ENCODE peak calls at places on chromosomes 3 and 15, in eight cellular contexts. One of them, this sample, is unnamed.

GRCh38 chr3:51580418-51580817 is 41.9 kb downstream of the RAD54L2 start:
- DNase-seq in sigmoid colon: no peak
- DNase-seq in neural progenitor cell: no peak
- DNase-seq in suprapubic skin: no peak
- DNase-seq in breast epithelium: no peak
- DNase-seq in thoracic aorta: no peak
- DNase-seq in fibroblast of mammary gland: no peak
- DNase-seq in fibroblast of pulmonary artery: no peak
- DNase-seq in this sample: no peak

GRCh38 chr3:183698760-183699159 is 1.2 kb downstream of the YEATS2 start:
- DNase-seq in breast epithelium: no peak
- DNase-seq in fibroblast of pulmonary artery: peak; percentile 40
- DNase-seq in neural progenitor cell: peak; percentile 36
- DNase-seq in thoracic aorta: no peak
- DNase-seq in sigmoid colon: no peak
- DNase-seq in fibroblast of mammary gland: peak; percentile 43
- DNase-seq in suprapubic skin: no peak
- DNase-seq in this sample: peak; percentile 36

GRCh38 chr3:124767691-124768090 is 37.4 kb downstream of the UMPS start:
- DNase-seq in neural progenitor cell: no peak
- DNase-seq in fibroblast of mammary gland: no peak
- DNase-seq in thoracic aorta: no peak
- DNase-seq in fibroblast of pulmonary artery: no peak
- DNase-seq in sigmoid colon: no peak
- DNase-seq in suprapubic skin: no peak
- DNase-seq in breast epithelium: no peak
- DNase-seq in this sample: no peak

GRCh38 chr3:194928831-194929594 is 243.3 kb downstream of the FAM43A start:
- DNase-seq in breast epithelium: no peak
- DNase-seq in fibroblast of mammary gland: peak; percentile 80
- DNase-seq in suprapubic skin: no peak
- DNase-seq in sigmoid colon: no peak
- DNase-seq in fibroblast of pulmonary artery: peak; percentile 27
- DNase-seq in thoracic aorta: no peak
- DNase-seq in neural progenitor cell: peak; percentile 33
- DNase-seq in this sample: no peak

GRCh38 chr3:194034556-194035336 is 101.2 kb upstream of the HES1 start:
- DNase-seq in thoracic aorta: no peak
- DNase-seq in sigmoid colon: no peak
- DNase-seq in fibroblast of pulmonary artery: no peak
- DNase-seq in suprapubic skin: no peak
- DNase-seq in breast epithelium: no peak
- DNase-seq in neural progenitor cell: no peak
- DNase-seq in fibroblast of mammary gland: no peak
- DNase-seq in this sample: no peak

GRCh38 chr3:87161486-87161885 is 65.6 kb upstream of the CHMP2B start:
- DNase-seq in fibroblast of mammary gland: no peak
- DNase-seq in sigmoid colon: no peak
- DNase-seq in thoracic aorta: no peak
- DNase-seq in suprapubic skin: no peak
- DNase-seq in neural progenitor cell: no peak
- DNase-seq in fibroblast of pulmonary artery: no peak
- DNase-seq in breast epithelium: no peak
- DNase-seq in this sample: no peak

GRCh38 chr15:74322558-74323180 is 44.8 kb downstream of the CYP11A1 start:
- DNase-seq in breast epithelium: peak; percentile 56
- DNase-seq in fibroblast of pulmonary artery: peak; percentile 72
- DNase-seq in suprapubic skin: no peak
- DNase-seq in thoracic aorta: no peak
- DNase-seq in neural progenitor cell: peak; percentile 84
- DNase-seq in sigmoid colon: peak; percentile 82
- DNase-seq in fibroblast of mammary gland: peak; percentile 57
- DNase-seq in this sample: peak; percentile 57

GRCh38 chr15:43541785-43542184 is 24.4 kb downstream of the MAP1A start:
- DNase-seq in thoracic aorta: no peak
- DNase-seq in neural progenitor cell: no peak
- DNase-seq in breast epithelium: no peak
- DNase-seq in sigmoid colon: no peak
- DNase-seq in fibroblast of mammary gland: peak; percentile 63
- DNase-seq in suprapubic skin: no peak
- DNase-seq in fibroblast of pulmonary artery: peak; percentile 52
- DNase-seq in this sample: no peak

GRCh38 chr3:151873433-151873832 is at the start of gene SUCNR1:
- DNase-seq in fibroblast of pulmonary artery: no peak
- DNase-seq in breast epithelium: no peak
- DNase-seq in suprapubic skin: no peak
- DNase-seq in sigmoid colon: no peak
- DNase-seq in neural progenitor cell: no peak
- DNase-seq in thoracic aorta: no peak
- DNase-seq in fibroblast of mammary gland: no peak
- DNase-seq in this sample: no peak

GRCh38 chr15:91128028-91128427 is 28.0 kb downstream of the SV2B start:
- DNase-seq in fibroblast of mammary gland: peak; percentile 1
- DNase-seq in fibroblast of pulmonary artery: no peak
- DNase-seq in suprapubic skin: no peak
- DNase-seq in neural progenitor cell: no peak
- DNase-seq in breast epithelium: no peak
- DNase-seq in thoracic aorta: no peak
- DNase-seq in sigmoid colon: no peak
- DNase-seq in this sample: no peak

DNA sequence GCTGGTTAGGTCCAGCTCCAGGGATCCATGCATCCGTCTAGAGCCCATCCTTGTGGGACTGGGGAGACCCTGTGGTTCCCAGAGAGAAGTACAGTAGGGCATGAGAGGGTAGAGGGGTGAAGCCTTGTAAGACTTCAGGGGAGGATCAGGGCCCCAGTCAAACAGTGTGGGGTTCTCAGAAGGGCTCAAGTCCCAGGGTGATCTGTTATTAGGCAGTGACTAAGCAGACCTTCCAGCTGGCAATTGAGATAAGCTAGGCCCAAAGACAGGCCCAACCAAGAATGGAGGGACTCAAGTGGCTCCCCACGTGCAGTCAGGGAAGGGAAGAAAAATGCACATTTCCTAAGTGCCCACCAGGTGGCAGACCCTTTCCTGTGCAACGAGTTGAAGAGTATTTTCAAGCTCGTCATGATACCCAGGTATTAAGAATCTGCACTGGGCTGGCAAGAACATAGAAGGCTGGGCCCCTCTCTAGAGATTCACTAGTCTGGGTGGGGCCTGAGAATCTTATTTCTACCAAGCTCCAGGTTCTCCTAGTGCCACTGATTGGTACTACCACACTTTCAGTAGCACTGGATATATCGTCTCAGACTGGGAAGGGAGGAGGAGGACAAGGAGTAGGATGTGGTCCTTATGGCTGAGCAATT is 240.8 kb downstream of the NR1D2 start:
- DNase-seq in sigmoid colon: no peak
- DNase-seq in neural progenitor cell: peak; percentile 75
- DNase-seq in thoracic aorta: no peak
- DNase-seq in fibroblast of mammary gland: peak; percentile 82
- DNase-seq in fibroblast of pulmonary artery: peak; percentile 84
- DNase-seq in breast epithelium: no peak
- DNase-seq in suprapubic skin: no peak
- DNase-seq in this sample: peak; percentile 62
- H3K4me3 ChIP-seq in sigmoid colon: no peak overlapping the region
- H3K4me3 ChIP-seq in neural progenitor cell: no peak overlapping the region
- H3K4me3 ChIP-seq in thoracic aorta: no peak overlapping the region
- H3K4me3 ChIP-seq in fibroblast of mammary gland: no peak overlapping the region
- H3K4me3 ChIP-seq in fibroblast of pulmonary artery: no peak overlapping the region
- H3K4me3 ChIP-seq in breast epithelium: no peak overlapping the region
- H3K4me3 ChIP-seq in suprapubic skin: no peak overlapping the region
- H3K4me3 ChIP-seq in this sample: no peak overlapping the region

DNA sequence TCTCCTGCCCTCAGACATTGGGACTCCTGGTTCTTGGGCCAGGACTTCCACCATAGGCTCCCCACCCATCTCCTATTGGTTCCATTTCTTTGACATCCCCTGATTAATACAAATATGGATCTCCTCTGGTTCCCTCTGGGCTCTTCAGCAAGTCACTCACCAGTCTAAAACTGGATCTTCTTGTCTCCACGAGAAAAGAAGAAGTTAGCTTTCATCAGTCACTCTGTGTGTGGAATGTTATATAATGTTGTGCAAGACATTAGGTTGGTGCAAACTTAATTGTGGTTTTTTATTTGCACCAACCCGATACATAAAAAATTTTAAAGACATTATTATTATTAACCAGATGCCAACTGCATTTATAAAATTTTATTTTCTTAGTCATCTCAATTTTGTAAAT is 35.3 kb upstream of the IL12A start:
- DNase-seq in neural progenitor cell: no peak
- DNase-seq in thoracic aorta: no peak
- DNase-seq in sigmoid colon: no peak
- DNase-seq in suprapubic skin: no peak
- DNase-seq in fibroblast of mammary gland: no peak
- DNase-seq in breast epithelium: no peak
- DNase-seq in fibroblast of pulmonary artery: no peak
- DNase-seq in this sample: no peak
- TF ChIP-seq CTCF in neural progenitor cell: no peak
- TF ChIP-seq CTCF in thoracic aorta: no peak
- TF ChIP-seq CTCF in sigmoid colon: no peak
- TF ChIP-seq CTCF in suprapubic skin: no peak
- TF ChIP-seq CTCF in fibroblast of mammary gland: no peak
- TF ChIP-seq CTCF in breast epithelium: no peak
- TF ChIP-seq CTCF in fibroblast of pulmonary artery: no peak
- TF ChIP-seq CTCF in this sample: no peak

DNA sequence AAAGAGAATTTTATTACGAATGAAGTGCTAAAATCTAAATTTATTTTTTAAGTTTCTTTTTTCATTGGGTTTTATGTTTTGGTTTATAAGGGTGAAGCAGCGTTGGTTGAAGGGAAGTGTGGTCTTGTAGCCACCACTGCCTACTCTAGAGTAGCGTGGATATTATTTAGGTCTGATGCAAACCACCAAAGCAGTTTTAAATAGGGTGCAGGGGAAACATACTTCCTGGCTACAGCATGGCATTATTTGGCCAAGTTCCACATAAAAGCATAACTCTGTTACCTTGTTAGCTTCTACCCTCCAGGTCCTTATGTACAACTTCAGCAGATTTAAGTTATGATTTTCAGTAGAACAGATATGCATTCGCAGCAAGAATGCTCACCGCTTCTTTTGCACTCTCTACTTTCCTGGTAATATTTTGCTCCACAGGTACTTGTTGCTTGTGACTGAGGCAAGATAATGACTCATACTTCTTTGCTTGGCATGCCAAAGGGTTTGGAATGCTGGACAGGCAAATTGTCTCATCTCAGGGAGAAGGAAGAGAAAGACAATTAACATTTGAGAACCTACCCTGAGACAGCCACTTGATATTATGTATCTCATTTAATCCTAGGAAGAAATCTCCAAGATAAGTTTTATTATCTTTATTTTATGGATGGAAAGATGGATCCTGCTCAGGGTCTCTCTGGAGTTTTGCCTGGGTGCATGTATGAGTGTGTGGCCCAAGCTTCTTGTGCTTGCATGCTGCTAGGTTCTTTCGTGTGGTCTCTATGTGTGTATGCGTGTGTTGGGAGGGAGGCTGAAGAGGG is 5.4 kb downstream of the TGFBR2 start:
- DNase-seq in fibroblast of pulmonary artery: peak; percentile 62
- DNase-seq in sigmoid colon: no peak
- DNase-seq in thoracic aorta: no peak
- DNase-seq in neural progenitor cell: no peak
- DNase-seq in fibroblast of mammary gland: peak; percentile 68
- DNase-seq in suprapubic skin: no peak
- DNase-seq in breast epithelium: no peak
- DNase-seq in this sample: no peak
- H3K4me3 ChIP-seq in fibroblast of pulmonary artery: peak overlapping the region; percentile 15
- H3K4me3 ChIP-seq in sigmoid colon: peak overlapping the region; percentile 95
- H3K4me3 ChIP-seq in thoracic aorta: peak overlapping the region; percentile 48
- H3K4me3 ChIP-seq in neural progenitor cell: no peak overlapping the region
- H3K4me3 ChIP-seq in fibroblast of mammary gland: peak overlapping the region; percentile 5
- H3K4me3 ChIP-seq in suprapubic skin: peak overlapping the region; percentile 86
- H3K4me3 ChIP-seq in breast epithelium: peak overlapping the region; percentile 93
- H3K4me3 ChIP-seq in this sample: no peak overlapping the region

DNA sequence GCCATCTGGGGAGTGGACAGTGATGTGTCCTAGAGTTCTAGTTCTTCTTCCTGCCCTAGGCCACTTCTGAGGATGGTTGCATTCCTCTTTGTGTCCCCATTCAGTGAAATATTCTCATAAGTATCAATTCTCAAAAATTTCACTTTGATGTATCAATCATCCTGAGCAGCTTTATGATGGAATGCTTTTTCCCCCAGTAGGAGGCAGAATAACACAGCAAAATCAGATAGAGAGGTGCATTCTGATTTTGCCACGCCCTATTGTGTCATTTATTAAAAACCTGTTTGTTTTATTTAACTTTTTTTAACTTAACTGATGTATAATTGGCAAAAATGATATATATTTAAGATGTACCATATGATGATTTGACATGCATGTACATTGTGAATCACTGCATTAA is 656.0 kb upstream of the GRM7 start:
- DNase-seq in thoracic aorta: no peak
- DNase-seq in sigmoid colon: no peak
- DNase-seq in suprapubic skin: no peak
- DNase-seq in fibroblast of pulmonary artery: no peak
- DNase-seq in breast epithelium: no peak
- DNase-seq in fibroblast of mammary gland: no peak
- DNase-seq in neural progenitor cell: no peak
- DNase-seq in this sample: no peak
- TF ChIP-seq CTCF in thoracic aorta: no peak
- TF ChIP-seq CTCF in sigmoid colon: no peak
- TF ChIP-seq CTCF in suprapubic skin: no peak
- TF ChIP-seq CTCF in fibroblast of pulmonary artery: no peak
- TF ChIP-seq CTCF in breast epithelium: no peak
- TF ChIP-seq CTCF in fibroblast of mammary gland: no peak
- TF ChIP-seq CTCF in neural progenitor cell: peak; percentile 51
- TF ChIP-seq CTCF in this sample: no peak

DNA sequence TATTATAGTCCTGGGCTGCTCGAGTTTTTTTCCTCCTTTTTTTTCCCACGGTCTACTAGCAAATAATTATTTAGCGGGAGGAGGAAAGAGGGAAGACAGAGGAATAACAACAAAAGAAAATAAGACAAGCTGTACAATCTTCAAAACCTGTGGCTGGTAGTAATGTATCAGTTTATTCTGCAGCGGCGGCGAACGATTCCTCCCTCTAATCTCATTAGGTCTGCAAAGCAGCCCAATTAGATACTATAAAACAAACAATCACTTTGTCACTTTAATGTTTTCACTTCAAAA is 398 bp upstream of the TLE3 start:
- DNase-seq in fibroblast of mammary gland: no peak
- DNase-seq in suprapubic skin: no peak
- DNase-seq in fibroblast of pulmonary artery: no peak
- DNase-seq in thoracic aorta: no peak
- DNase-seq in sigmoid colon: no peak
- DNase-seq in breast epithelium: no peak
- DNase-seq in neural progenitor cell: no peak
- DNase-seq in this sample: no peak
- H3K4me3 ChIP-seq in fibroblast of mammary gland: peak overlapping the region; percentile 69
- H3K4me3 ChIP-seq in suprapubic skin: peak overlapping the region; percentile 97
- H3K4me3 ChIP-seq in fibroblast of pulmonary artery: peak overlapping the region; percentile 88
- H3K4me3 ChIP-seq in thoracic aorta: peak overlapping the region; percentile 94
- H3K4me3 ChIP-seq in sigmoid colon: peak overlapping the region; percentile 96
- H3K4me3 ChIP-seq in breast epithelium: peak overlapping the region; percentile 92
- H3K4me3 ChIP-seq in neural progenitor cell: peak overlapping the region; percentile 97
- H3K4me3 ChIP-seq in this sample: peak overlapping the region; percentile 50

This sample was measured in astrocyte of the spinal cord.